ENCODE peak calls at places on chromosomes 4 and X, in six cellular contexts. J is H9, N is H1, A is mesenchymal stem cell, O is IMR-90, L is mesendoderm. E is an unnamed sample.

GRCh38 chrX:134542485-134542884 is 82.5 kb downstream of the HPRT1 start:
- DNase-seq in J (no peak), A (peak), N (no peak), L (peak), O (peak), E (no peak)

GRCh38 chr4:60128916-60129315 is 1071.2 kb upstream of the ADGRL3 start:
- DNase-seq in A (no peak), L (no peak), J (no peak), N (no peak), O (no peak), E (no peak)

GRCh38 chr4:105758958-105759357 is 50.4 kb downstream of the GSTCD start:
- DNase-seq in A (no peak), O (peak), N (no peak), L (no peak), J (no peak), E (no peak)

GRCh38 chr4:54661686-54662085 is 3.9 kb downstream of the KIT start:
- DNase-seq in O (peak), N (no peak), L (no peak), A (peak), J (no peak), E (no peak)

GRCh38 chrX:105190252-105190853 is 30.1 kb downstream of the TEX13A start:
- DNase-seq in O (peak), L (peak), A (peak), J (no peak), N (no peak), E (peak)

GRCh38 chr4:7371122-7371941 is 63.4 kb downstream of the PSAPL1 start:
- DNase-seq in N (no peak), O (peak), J (no peak), L (no peak), A (no peak), E (no peak)

GRCh38 chr4:169492436-169493163 is 119.8 kb downstream of the NEK1 start:
- DNase-seq in L (peak), N (peak), J (peak), A (peak), O (peak), E (peak)

GRCh38 chr4:151808120-151808529 is 47.3 kb upstream of the GATB start:
- DNase-seq in N (no peak), A (peak), O (peak), L (no peak), J (no peak), E (no peak)

GRCh38 chrX:50680990-50681389 is 133.0 kb downstream of the SHROOM4 start:
- DNase-seq in O (no peak), L (no peak), J (no peak), A (no peak), N (no peak), E (no peak)

GRCh38 chr4:48337726-48338125 is 3.6 kb upstream of the SLAIN2 start:
- DNase-seq in L (no peak), N (no peak), A (no peak), J (no peak), O (no peak), E (no peak)

GRCh38 chr4:1803523-1804423 is 10.7 kb downstream of the FGFR3 start:
- DNase-seq in L (no peak), J (no peak), O (no peak), A (no peak), N (no peak), E (no peak)

GRCh38 chrX:153474266-153474665 is 3.9 kb upstream of the HAUS7 start:
- DNase-seq in J (no peak), L (no peak), A (no peak), N (no peak), O (no peak), E (no peak)

GRCh38 chr4:111792592-111792991 is 352.7 kb upstream of the FAM241A start:
- DNase-seq in L (peak), N (no peak), A (no peak), O (no peak), J (no peak), E (no peak)

GRCh38 chr4:8379771-8380170 is 60.8 kb downstream of the ACOX3 start:
- DNase-seq in A (no peak), O (no peak), L (no peak), N (no peak), J (no peak), E (no peak)

GRCh38 chr4:151408630-151409469 is at the start of gene FHIP1A:
- DNase-seq in J (peak), O (peak), A (peak), N (peak), L (peak), E (peak)

GRCh38 chr4:110400071-110400470 is 75.9 kb upstream of the ENPEP start:
- DNase-seq in O (no peak), A (no peak), L (no peak), N (no peak), J (no peak), E (no peak)

GRCh38 chr4:23382880-23383279 is 507.0 kb downstream of the PPARGC1A start:
- DNase-seq in J (no peak), O (peak), N (no peak), A (peak), L (peak), E (no peak)

GRCh38 chr4:38078590-38079381 is 118.6 kb downstream of the PTTG2 start:
- DNase-seq in L (no peak), A (peak), N (no peak), J (no peak), O (peak), E (no peak)

DNA sequence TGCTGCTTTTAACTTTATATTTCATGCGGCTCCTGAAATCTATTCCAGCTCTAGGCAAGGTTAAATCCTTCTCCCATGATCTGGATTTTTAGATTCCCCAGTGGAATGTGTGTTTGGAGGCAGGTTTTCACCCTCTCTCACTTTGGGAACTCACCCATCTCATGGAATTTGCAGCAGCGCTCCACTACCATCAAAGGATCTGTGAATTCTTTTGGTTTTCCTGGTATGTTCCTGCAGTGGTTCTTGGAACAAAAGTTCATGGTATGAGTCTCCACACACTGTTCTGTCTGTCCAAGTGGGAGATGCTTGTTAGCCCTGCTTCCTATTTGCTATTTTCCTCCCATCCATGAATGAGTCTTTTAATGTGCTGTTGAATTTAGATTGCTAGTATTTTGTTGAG is 14.0 kb downstream of the APOOL start:
- DNase-seq in O (no peak), L (no peak), N (no peak), J (no peak), A (peak), E (no peak)
- H3K4ac ChIP-seq in O (no peak), L (no peak), N (no peak), J (no peak), A (no peak), E (no peak)

GRCh38 chr4:131093303-131093702 is 1997.4 kb downstream of the C4orf33 start:
- DNase-seq in J (no peak), N (no peak), L (peak), A (no peak), O (no peak), E (no peak)
- H3K4ac ChIP-seq in J (no peak), N (no peak), L (no peak), A (no peak), O (no peak), E (no peak)

GRCh38 chr4:183157215-183157614 is 58.2 kb downstream of the WWC2 start:
- DNase-seq in L (peak), N (no peak), J (no peak), A (no peak), O (no peak), E (no peak)
- H3K4ac ChIP-seq in L (no peak), N (no peak), J (no peak), A (no peak), O (peak), E (no peak)

DNA sequence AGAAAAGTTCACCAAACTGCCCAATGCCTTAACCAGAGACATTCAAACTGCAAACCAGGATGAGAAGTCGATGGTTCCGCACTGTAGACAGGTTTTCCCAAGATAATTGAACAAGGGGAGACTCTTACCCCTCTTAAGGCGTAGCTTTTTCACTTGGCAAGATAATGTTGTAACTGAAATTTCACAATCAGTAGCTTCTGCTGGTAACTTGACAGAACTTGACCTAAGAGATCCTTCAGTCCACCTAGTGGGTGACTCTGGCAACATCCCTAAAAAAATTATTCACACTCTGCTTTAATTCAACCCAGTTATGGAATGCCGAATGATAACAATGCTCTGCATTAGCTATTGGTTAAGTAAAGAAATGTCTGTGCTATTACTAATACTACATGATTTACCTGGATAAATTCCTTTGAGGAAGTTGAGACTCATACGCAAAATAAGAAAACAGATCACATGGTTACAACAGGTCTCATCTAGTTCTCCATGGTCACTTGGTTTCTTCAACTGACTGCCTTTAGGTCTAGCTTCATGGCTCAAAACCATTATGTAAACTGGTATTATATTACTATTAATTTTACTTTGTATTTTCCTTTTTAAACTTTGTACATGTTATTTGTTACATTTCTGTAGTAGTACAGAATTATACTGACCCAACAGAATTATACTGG is 9.1 kb downstream of the ELF2 start:
- DNase-seq in L (peak), O (peak), A (peak), N (no peak), J (no peak), E (no peak)
- H3K4ac ChIP-seq in L (no peak), O (no peak), A (no peak), N (no peak), J (no peak), E (no peak)

GRCh38 chrX:119605739-119606507 is at the start of gene NKRF:
- DNase-seq in N (peak), A (peak), J (peak), L (peak), O (peak), E (peak)
- H3K4ac ChIP-seq in N (no peak), A (no peak), J (no peak), L (peak), O (peak), E (no peak)

DNA sequence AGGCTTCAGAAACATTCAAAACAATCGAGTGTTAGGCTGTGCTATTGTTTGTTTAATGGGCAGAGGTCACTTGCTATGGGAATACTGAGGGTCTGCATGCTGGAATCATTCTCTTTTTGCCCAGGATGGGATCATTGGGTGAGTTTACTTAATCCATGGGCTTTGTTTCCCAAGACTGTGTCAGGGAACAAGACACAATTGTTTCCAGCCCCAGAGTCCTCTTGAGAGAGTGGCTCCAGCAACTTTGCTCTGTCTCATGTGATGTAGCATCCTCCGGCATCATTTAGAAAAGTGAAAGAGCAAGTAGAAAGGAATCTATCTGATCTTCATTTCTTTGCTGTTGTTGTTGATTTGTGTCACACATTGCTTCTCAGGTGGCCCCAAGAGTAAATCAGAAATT is 1.8 kb downstream of the TENM3 start:
- DNase-seq in N (no peak), A (no peak), O (no peak), J (no peak), L (no peak), E (no peak)
- H3K4ac ChIP-seq in N (no peak), A (no peak), O (no peak), J (no peak), L (peak), E (no peak)

DNA sequence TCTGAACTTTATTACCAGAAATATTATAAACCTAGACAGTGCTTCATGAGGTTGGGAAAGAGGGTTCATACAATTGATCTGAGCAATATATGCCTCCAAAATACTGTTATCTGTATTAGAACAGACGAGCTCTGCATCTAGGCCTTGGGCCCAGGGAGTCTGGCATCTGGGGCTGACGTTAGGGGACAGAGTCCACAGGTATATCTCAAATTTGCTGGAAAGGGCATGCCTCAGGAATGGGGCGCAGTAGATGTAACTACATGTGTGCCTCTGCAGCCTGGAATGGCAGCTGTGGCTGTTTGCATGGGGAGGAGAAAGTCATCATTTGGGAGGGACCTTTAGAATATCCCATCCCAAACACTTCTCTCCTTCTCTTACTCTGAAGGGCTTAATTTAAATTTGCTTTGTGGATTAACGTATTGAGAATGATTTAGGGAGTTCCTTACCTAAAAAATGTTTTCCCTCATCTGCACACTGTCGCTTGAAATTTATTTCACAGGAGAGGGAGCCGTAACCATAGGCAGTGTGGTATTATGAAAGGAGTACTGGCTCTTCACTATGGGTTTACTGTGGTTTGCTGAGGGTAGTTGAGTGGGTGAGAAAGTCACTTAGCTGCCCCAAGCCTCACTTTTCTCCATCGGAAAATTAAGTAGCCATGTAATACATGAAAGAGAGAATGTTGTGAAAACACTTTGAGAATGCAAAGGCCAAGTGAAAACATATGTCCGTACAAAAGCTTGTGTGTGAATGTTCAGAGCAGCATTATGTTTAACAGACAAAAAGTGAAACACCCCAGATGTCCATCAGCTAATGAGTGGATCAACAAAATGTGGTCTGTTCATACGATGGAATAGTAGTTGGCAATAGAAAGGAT is 5.9 kb downstream of the ADD1 start:
- DNase-seq in O (no peak), L (no peak), A (no peak), N (no peak), J (no peak), E (no peak)
- H3K4ac ChIP-seq in O (no peak), L (no peak), A (no peak), N (no peak), J (no peak), E (no peak)